ENCODE peak calls at places on chromosomes 6 and 20, in five cellular contexts. Q is CD4-positive, alpha-beta memory T cell; K is GM23248; O is tibial artery; U is stomach. L is an unnamed sample.

GRCh38 chr6:43274916-43275597 is 23.0 kb upstream of the SLC22A7 start:
- DNase-seq in Q (peak; percentile 24), K (peak; percentile 33), O (no peak), U (peak; percentile 55), L (peak; percentile 85)

GRCh38 chr6:55276745-55277627 is 50.3 kb upstream of the GFRAL start:
- DNase-seq in Q (no peak), K (peak; percentile 55), O (no peak), U (no peak), L (peak; percentile 66)

GRCh38 chr6:53834134-53834533 is 39.3 kb downstream of the LRRC1 start:
- DNase-seq in Q (no peak), K (no peak), O (no peak), U (no peak), L (no peak)

GRCh38 chr6:153150767-153151440 is 19.8 kb upstream of the RGS17 start:
- DNase-seq in Q (no peak), K (no peak), O (no peak), U (peak; percentile 31), L (peak; percentile 3)

GRCh38 chr6:133756046-133756445 is 132.9 kb upstream of the TCF21 start:
- DNase-seq in Q (no peak), K (peak; percentile 66), O (no peak), U (no peak), L (no peak)

GRCh38 chr6:165936096-165936495 is 231.6 kb downstream of the TBXT start:
- DNase-seq in Q (no peak), K (no peak), O (no peak), U (no peak), L (no peak)

GRCh38 chr6:121523628-121524027 is 88.2 kb downstream of the GJA1 start:
- DNase-seq in Q (no peak), K (no peak), O (no peak), U (no peak), L (no peak)

GRCh38 chr20:1876217-1876921 is 18.8 kb upstream of the SIRPA start:
- DNase-seq in Q (no peak), K (no peak), O (no peak), U (no peak), L (no peak)

GRCh38 chr20:32980131-32980941 is 23.9 kb downstream of the SUN5 start:
- DNase-seq in Q (no peak), K (no peak), O (no peak), U (no peak), L (no peak)

GRCh38 chr6:145838305-145838704 is 23.7 kb upstream of the FBXO30 start:
- DNase-seq in Q (no peak), K (no peak), O (no peak), U (no peak), L (no peak)

GRCh38 chr6:130900913-130901312 is 73.7 kb downstream of the SMLR1 start:
- DNase-seq in Q (no peak), K (peak; percentile 80), O (peak; percentile 66), U (no peak), L (no peak)

GRCh38 chr6:45681860-45682488 is 304.2 kb upstream of the SUPT3H start:
- DNase-seq in Q (peak; percentile 46), K (peak; percentile 48), O (no peak), U (no peak), L (no peak)

GRCh38 chr6:126535138-126535537 is 195.2 kb downstream of the CENPW start:
- DNase-seq in Q (no peak), K (no peak), O (no peak), U (no peak), L (no peak)

GRCh38 chr20:20362774-20363435 is 5.0 kb upstream of the INSM1 start:
- DNase-seq in Q (no peak), K (peak; percentile 10), O (no peak), U (no peak), L (no peak)

GRCh38 chr6:37233541-37233940 is 24.0 kb upstream of the TBC1D22B start:
- DNase-seq in Q (no peak), K (no peak), O (no peak), U (no peak), L (no peak)

GRCh38 chr20:9989066-9989724 is 45.6 kb upstream of the ANKEF1 start:
- DNase-seq in Q (no peak), K (peak; percentile 75), O (no peak), U (no peak), L (no peak)

GRCh38 chr6:12578751-12579150 is 137.8 kb upstream of the PHACTR1 start:
- DNase-seq in Q (no peak), K (peak; percentile 87), O (no peak), U (no peak), L (no peak)

GRCh38 chr6:137106183-137106582 is 61.4 kb upstream of the IL20RA start:
- DNase-seq in Q (no peak), K (no peak), O (no peak), U (no peak), L (no peak)

GRCh38 chr6:151550618-151551017 is 56.8 kb downstream of the CCDC170 start:
- DNase-seq in Q (no peak), K (no peak), O (no peak), U (no peak), L (no peak)

GRCh38 chr20:478010-478948 is 15.9 kb upstream of the TBC1D20 start:
- DNase-seq in Q (no peak), K (peak; percentile 63), O (no peak), U (no peak), L (no peak)

GRCh38 chr6:524803-525202 is 132.1 kb downstream of the HUS1B start:
- DNase-seq in Q (no peak), K (no peak), O (no peak), U (no peak), L (peak; percentile 3)

GRCh38 chr6:128117916-128118315 is 217.1 kb upstream of the THEMIS start:
- DNase-seq in Q (no peak), K (peak; percentile 23), O (no peak), U (no peak), L (no peak)

GRCh38 chr6:47061631-47062300 is 19.6 kb upstream of the ADGRF1 start:
- DNase-seq in Q (no peak), K (peak; percentile 12), O (no peak), U (no peak), L (no peak)

GRCh38 chr6:39204646-39205244 is 24.5 kb downstream of the KCNK5 start:
- DNase-seq in Q (no peak), K (no peak), O (no peak), U (no peak), L (peak; percentile 58)

GRCh38 chr6:30749554-30750378 is 5.4 kb upstream of the IER3 start:
- DNase-seq in Q (no peak), K (no peak), O (no peak), U (peak; percentile 84), L (peak; percentile 88)

GRCh38 chr6:163962627-163963117 is 548.2 kb downstream of the QKI start:
- DNase-seq in Q (no peak), K (no peak), O (no peak), U (no peak), L (no peak)

GRCh38 chr6:5318617-5319016 is 57.3 kb downstream of the FARS2 start:
- DNase-seq in Q (no peak), K (no peak), O (no peak), U (no peak), L (no peak)

GRCh38 chr20:45337367-45338120 is 10.7 kb downstream of the SDC4 start:
- DNase-seq in Q (no peak), K (peak; percentile 97), O (no peak), U (peak; percentile 56), L (peak; percentile 81)

GRCh38 chr6:3094815-3095214 is 23.7 kb upstream of the BPHL start:
- DNase-seq in Q (no peak), K (no peak), O (no peak), U (no peak), L (no peak)

GRCh38 chr6:3088446-3088845 is 20.2 kb downstream of the RIPK1 start:
- DNase-seq in Q (no peak), K (peak; percentile 72), O (no peak), U (no peak), L (no peak)

GRCh38 chr6:3086282-3086946 is 18.1 kb downstream of the RIPK1 start:
- DNase-seq in Q (no peak), K (no peak), O (no peak), U (no peak), L (no peak)

GRCh38 chr6:3088853-3089445 is 20.7 kb downstream of the RIPK1 start:
- DNase-seq in Q (no peak), K (peak; percentile 44), O (no peak), U (no peak), L (no peak)

GRCh38 chr6:3090013-3090412 is 21.7 kb downstream of the RIPK1 start:
- DNase-seq in Q (no peak), K (peak; percentile 19), O (no peak), U (no peak), L (no peak)
- H3K9me3 ChIP-seq in Q (no peaks in the 10 kb centered on the region), K (no peaks in the 10 kb centered on the region), O (no peaks in the 10 kb centered on the region), U (no peaks in the 10 kb centered on the region), L (no peaks in the 10 kb centered on the region)

DNA sequence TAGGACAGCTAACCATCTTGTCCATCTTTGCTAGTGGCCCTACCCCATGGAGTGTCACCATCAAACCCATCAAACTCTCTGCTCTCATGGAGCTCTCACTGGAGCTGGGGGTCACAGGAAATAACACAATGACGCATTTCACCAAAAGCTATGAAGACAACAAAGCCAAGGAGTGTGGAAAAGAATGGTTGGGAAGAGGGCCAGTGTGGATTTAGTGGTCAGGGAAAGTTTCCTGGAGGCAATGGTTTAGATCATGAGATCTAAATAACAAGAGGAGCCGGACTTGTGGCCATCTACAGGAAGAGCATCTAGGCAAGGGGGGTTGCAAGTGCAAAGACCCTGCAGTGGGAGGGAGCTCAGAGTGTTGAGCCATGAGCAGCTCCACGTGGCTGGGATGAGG is 189.5 kb downstream of the BMP7 start:
- DNase-seq in Q (no peak), K (no peak), O (no peak), U (no peak), L (no peak)
- H3K9me3 ChIP-seq in Q (no peaks in the 10 kb centered on the region), K (no peaks in the 10 kb centered on the region), O (peaks cover 25% of the 10 kb centered on the region), U (peaks cover 53% of the 10 kb centered on the region), L (no peaks in the 10 kb centered on the region)

GRCh38 chr20:59676126-59676876 is 72.0 kb downstream of the PHACTR3 start:
- DNase-seq in Q (no peak), K (no peak), O (no peak), U (no peak), L (peak; percentile 6)

GRCh38 chr20:59678286-59678685 is 73.9 kb downstream of the PHACTR3 start:
- DNase-seq in Q (no peak), K (no peak), O (no peak), U (no peak), L (no peak)

GRCh38 chr20:59677586-59677985 is 73.2 kb downstream of the PHACTR3 start:
- DNase-seq in Q (no peak), K (no peak), O (no peak), U (no peak), L (no peak)

GRCh38 chr20:59678951-59679350 is 74.6 kb downstream of the PHACTR3 start:
- DNase-seq in Q (no peak), K (no peak), O (no peak), U (no peak), L (no peak)

GRCh38 chr20:59676877-59677140 is 72.5 kb downstream of the PHACTR3 start:
- DNase-seq in Q (no peak), K (no peak), O (no peak), U (no peak), L (no peak)
- H3K9me3 ChIP-seq in Q (no peaks in the 10 kb centered on the region), K (no peaks in the 10 kb centered on the region), O (no peaks in the 10 kb centered on the region), U (no peaks in the 10 kb centered on the region), L (no peaks in the 10 kb centered on the region)

DNA sequence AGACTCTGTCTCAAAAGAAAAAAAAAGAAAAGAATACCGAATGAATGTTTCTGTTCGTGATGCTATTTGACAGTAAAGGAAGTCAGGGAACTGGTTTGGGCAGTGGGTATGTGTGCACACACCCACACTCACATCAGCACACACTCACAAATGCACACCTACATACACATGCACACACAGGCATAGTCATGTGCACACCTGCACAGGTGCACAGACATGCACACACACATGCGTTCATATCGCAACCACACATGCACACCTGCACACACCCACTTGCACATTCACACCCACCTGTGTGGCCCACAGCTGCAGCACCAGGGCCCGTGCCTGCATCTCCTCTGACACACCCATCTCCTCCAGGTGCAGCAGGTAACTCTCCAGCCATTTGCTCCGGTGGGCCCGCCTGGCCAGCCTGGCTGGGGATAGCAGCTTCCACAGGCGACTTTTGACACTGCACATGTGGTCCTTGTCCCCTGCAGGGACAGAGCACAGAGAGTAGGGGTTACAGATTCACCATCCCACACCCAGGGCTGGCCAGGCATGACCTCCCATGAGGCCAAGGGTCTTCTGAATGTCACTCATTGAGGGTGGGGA is 41.4 kb upstream of the KCNB1 start:
- DNase-seq in Q (no peak), K (no peak), O (no peak), U (no peak), L (no peak)
- H3K9me3 ChIP-seq in Q (no peaks in the 10 kb centered on the region), K (no peaks in the 10 kb centered on the region), O (no peaks in the 10 kb centered on the region), U (no peaks in the 10 kb centered on the region), L (no peaks in the 10 kb centered on the region)

L was measured in small intestine.